ENCODE peak calls at places on chromosomes 5 and 9, in six cellular contexts. D is A549, A is adrenal gland, T is endothelial cell of umbilical vein, N is MM.1S, B is psoas muscle. Q is an unnamed sample.

GRCh38 chr5:141001466-141001853 is 35.2 kb downstream of the PCDHAC2 start:
- DNase-seq in N (no peak), A (no peak), T (no peak), B (no peak), D (peak; percentile 47), Q (no peak)

GRCh38 chr9:128159073-128159783 is 837 bp upstream of the BBLN start:
- DNase-seq in D (no peak), T (no peak), A (no peak), N (peak; percentile 31), B (no peak), Q (no peak)

GRCh38 chr5:57650360-57651069 is 167.9 kb upstream of the ACTBL2 start:
- DNase-seq in N (peak; percentile 65), A (peak; percentile 77), B (no peak), T (peak; percentile 61), D (peak; percentile 61), Q (peak; percentile 64)

GRCh38 chr9:14846871-14847311 is 63.3 kb downstream of the FREM1 start:
- DNase-seq in D (peak; percentile 44), N (peak; percentile 36), T (peak; percentile 28), A (peak; percentile 75), B (peak; percentile 41), Q (peak; percentile 37)

GRCh38 chr5:81006955-81007636 is 46.9 kb downstream of the RASGRF2 start:
- DNase-seq in A (no peak), B (no peak), N (peak; percentile 85), D (no peak), T (no peak), Q (no peak)

GRCh38 chr9:89295400-89295799 is 15.6 kb upstream of the CKS2 start:
- DNase-seq in A (no peak), B (no peak), N (no peak), D (no peak), T (peak; percentile 41), Q (no peak)

GRCh38 chr9:27523141-27523540 is 949 bp upstream of the IFNK start:
- DNase-seq in T (no peak), D (no peak), B (no peak), N (no peak), A (no peak), Q (no peak)

GRCh38 chr9:113580041-113580953 is 116.8 kb downstream of the RGS3 start:
- DNase-seq in A (peak; percentile 83), N (peak; percentile 26), D (no peak), B (peak; percentile 77), T (peak; percentile 70), Q (no peak)

GRCh38 chr9:92974696-92975451 is 27.6 kb downstream of the FGD3 start:
- DNase-seq in N (no peak), B (no peak), A (peak; percentile 27), T (no peak), D (no peak), Q (no peak)

GRCh38 chr5:13708432-13708831 is 236.1 kb downstream of the DNAH5 start:
- DNase-seq in N (no peak), T (no peak), B (no peak), A (no peak), D (no peak), Q (no peak)

GRCh38 chr5:145499483-145499882 is 335.7 kb downstream of the PRELID2 start:
- DNase-seq in D (no peak), B (no peak), T (no peak), N (no peak), A (no peak), Q (peak; percentile 41)

GRCh38 chr9:114364528-114365041 is 23.2 kb downstream of the AKNA start:
- DNase-seq in D (no peak), T (no peak), B (no peak), N (no peak), A (no peak), Q (no peak)

GRCh38 chr5:59685131-59685530 is 208.4 kb downstream of the PDE4D start:
- DNase-seq in T (no peak), N (no peak), B (no peak), D (no peak), A (no peak), Q (no peak)

GRCh38 chr5:61347088-61347487 is 15.0 kb downstream of the ZSWIM6 start:
- DNase-seq in N (no peak), A (no peak), B (no peak), D (peak; percentile 55), T (no peak), Q (peak; percentile 37)

GRCh38 chr9:125747053-125747764 is at the start of gene PBX3:
- DNase-seq in N (peak; percentile 53), A (peak; percentile 76), T (peak; percentile 38), B (peak; percentile 56), D (peak; percentile 41), Q (no peak)

GRCh38 chr9:32385885-32386283 is 1.4 kb downstream of the ACO1 start:
- DNase-seq in T (no peak), B (no peak), D (no peak), A (no peak), N (no peak), Q (no peak)
- H3K4me3 ChIP-seq in T (no peak overlapping the region), B (no peak overlapping the region), D (no peak overlapping the region), A (peak overlapping the region; percentile 83), N (no peak overlapping the region), Q (peak overlapping the region; percentile 86)

GRCh38 chr5:74865799-74866652 is at the start of gene FAM169A:
- DNase-seq in N (peak; percentile 36), B (peak; percentile 23), D (peak; percentile 62), A (no peak), T (no peak), Q (peak; percentile 15)
- TF ChIP-seq CTCF in N (no peak), B (no peak), D (peak; percentile 33), A (no peak), T (no peak), Q (no peak)

GRCh38 chr5:142621227-142621626 is 64.7 kb downstream of the FGF1 start:
- DNase-seq in T (no peak), D (no peak), A (no peak), B (no peak), N (no peak), Q (no peak)
- H3K4me3 ChIP-seq in T (no peak overlapping the region), D (no peak overlapping the region), A (no peak overlapping the region), B (no peak overlapping the region), N (no peak overlapping the region), Q (no peak overlapping the region)

GRCh38 chr5:124738751-124739559 is 7.5 kb downstream of the ZNF608 start:
- DNase-seq in A (no peak), T (no peak), N (no peak), D (no peak), B (no peak), Q (peak; percentile 23)
- TF ChIP-seq CTCF in A (no peak), T (no peak), N (no peak), D (no peak), B (peak; percentile 19), Q (no peak)

Q was measured in fibroblast of villous mesenchyme.